ENCODE peak calls at places on chromosome X, in five cellular contexts. X is sigmoid colon; J is CD4-positive, CD25-positive, alpha-beta regulatory T cell; W is GM23338; E is ovary. L is an unnamed sample.
A peak's percentile ranks its signal among the peaks of the same experiment; 100 is the strongest.

GRCh38 chrX:71998836-71999509 is 88.3 kb downstream of the NHSL2 start:
- DNase-seq in X (no peak), E (peak; percentile 44), J (no peak), W (peak; percentile 70), L (peak; percentile 51)

GRCh38 chrX:11135483-11136185 is 24.5 kb downstream of the HCCS start:
- DNase-seq in E (no peak), J (no peak), X (no peak), W (no peak), L (no peak)

GRCh38 chrX:24026403-24026801 is 584 bp downstream of the KLHL15 start:
- DNase-seq in J (no peak), E (no peak), X (no peak), W (peak; percentile 21), L (peak; percentile 72)

GRCh38 chrX:43860646-43861370 is 21.4 kb downstream of the MAOB start:
- DNase-seq in E (no peak), W (no peak), X (no peak), J (no peak), L (no peak)

GRCh38 chrX:10574663-10575062 is 45.7 kb downstream of the MID1 start:
- DNase-seq in E (no peak), J (no peak), X (no peak), W (no peak), L (no peak)

GRCh38 chrX:47752685-47753084 is 84.0 kb upstream of the ZNF81 start:
- DNase-seq in W (no peak), J (no peak), X (no peak), E (no peak), L (no peak)

GRCh38 chrX:56228914-56229313 is 3.2 kb upstream of the KLF8 start:
- DNase-seq in J (no peak), X (no peak), E (no peak), W (peak; percentile 3), L (no peak)

GRCh38 chrX:24241822-24242648 is 71.8 kb downstream of the SUPT20HL2 start:
- DNase-seq in X (no peak), J (no peak), W (peak; percentile 47), E (no peak), L (peak; percentile 61)

GRCh38 chrX:105533951-105534350 is 288.4 kb upstream of the NRK start:
- DNase-seq in W (no peak), X (no peak), J (no peak), E (no peak), L (no peak)

GRCh38 chrX:8731579-8732395 is at the start of gene ANOS1:
- DNase-seq in W (peak; percentile 76), J (no peak), X (peak; percentile 64), E (peak; percentile 35), L (peak; percentile 97)

GRCh38 chrX:13179100-13179499 is 134.7 kb upstream of the FAM9C start:
- DNase-seq in E (no peak), W (no peak), J (no peak), X (no peak), L (no peak)

GRCh38 chrX:149541521-149542047 is 772 bp downstream of the EOLA1 start:
- DNase-seq in X (no peak), E (no peak), J (no peak), W (peak; percentile 4), L (no peak)

GRCh38 chrX:2828404-2829065 is at the start of gene GYG2:
- DNase-seq in E (no peak), W (peak; percentile 72), X (no peak), J (no peak), L (peak; percentile 92)

GRCh38 chrX:153817291-153817690 is 13.1 kb downstream of the PDZD4 start:
- DNase-seq in J (no peak), E (no peak), X (no peak), W (no peak), L (peak; percentile 24)
- H3K4me3 ChIP-seq in J (no peak overlapping the region), E (no peak overlapping the region), X (no peak overlapping the region), W (no peak overlapping the region), L (no peak overlapping the region)

GRCh38 chrX:111283446-111283845 is 13.2 kb upstream of the CAPN6 start:
- DNase-seq in X (no peak), W (no peak), J (no peak), E (no peak), L (no peak)
- H3K27me3 ChIP-seq in X (no peaks in the 10 kb centered on the region), W (no peaks in the 10 kb centered on the region), J (no peaks in the 10 kb centered on the region), E (no peaks in the 10 kb centered on the region), L (no peaks in the 10 kb centered on the region)

DNA sequence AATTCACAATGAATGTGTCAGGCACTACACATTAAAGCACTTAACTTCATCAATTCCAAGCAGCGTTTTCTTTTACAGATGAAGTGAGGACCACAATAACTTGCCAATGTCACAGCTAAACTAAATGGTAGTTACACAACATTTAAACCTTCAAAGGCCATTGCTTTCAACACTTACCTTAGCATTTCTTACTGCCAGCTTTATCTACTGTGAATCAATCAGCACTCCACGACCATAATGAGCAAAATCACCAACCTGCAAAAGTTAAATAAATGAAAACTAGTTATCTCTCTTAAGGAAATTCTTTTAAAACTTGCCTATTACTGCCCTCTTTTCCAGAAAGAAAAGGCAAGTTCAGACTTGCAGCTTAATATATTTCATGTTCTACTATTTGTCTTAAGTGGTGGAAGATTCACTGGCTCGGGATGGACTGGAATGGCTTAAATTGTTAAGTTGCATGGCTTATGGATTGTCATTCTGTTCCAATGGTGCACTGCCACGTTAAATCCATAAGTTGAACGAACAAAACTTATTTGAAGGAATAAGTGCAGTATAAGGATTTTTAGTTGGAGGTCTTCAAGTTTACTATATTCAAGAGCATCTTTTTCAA is 8.3 kb downstream of the RBMX start:
- DNase-seq in J (no peak), W (no peak), X (no peak), E (no peak), L (no peak)
- H3K36me3 ChIP-seq in J (peaks cover 59% of the 10 kb centered on the region), W (peaks cover 60% of the 10 kb centered on the region), X (peaks cover 85% of the 10 kb centered on the region), E (no peaks in the 10 kb centered on the region), L (peaks cover 20% of the 10 kb centered on the region)

GRCh38 chrX:14871767-14872166 is 1.1 kb downstream of the FANCB start:
- DNase-seq in X (no peak), W (no peak), E (no peak), J (no peak), L (no peak)
- H3K4me3 ChIP-seq in X (no peak overlapping the region), W (peak overlapping the region; percentile 61), E (no peak overlapping the region), J (peak overlapping the region; percentile 53), L (no peak overlapping the region)

DNA sequence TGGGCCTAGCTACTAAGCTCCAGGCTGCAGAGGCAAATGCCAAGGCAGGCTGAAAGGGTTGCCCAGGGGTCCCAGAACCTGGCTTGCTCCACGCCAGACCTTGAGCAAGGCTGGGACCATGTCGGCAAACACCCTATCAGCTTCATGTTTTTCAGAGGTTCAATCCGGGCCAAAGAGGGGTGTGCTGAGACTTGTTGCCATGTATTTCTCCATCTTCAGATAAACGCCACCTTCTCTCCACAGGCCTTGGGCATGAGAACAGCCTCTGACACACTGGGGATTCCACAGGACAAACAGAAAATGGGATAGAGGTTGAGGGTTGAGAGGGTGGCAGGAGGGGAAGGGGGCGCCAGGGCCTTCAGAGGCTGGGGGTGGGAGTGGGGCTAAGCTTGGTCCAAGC is 8.6 kb downstream of the PJA1 start:
- DNase-seq in W (no peak), J (no peak), E (no peak), X (no peak), L (no peak)
- H3K27me3 ChIP-seq in W (no peaks in the 10 kb centered on the region), J (no peaks in the 10 kb centered on the region), E (no peaks in the 10 kb centered on the region), X (no peaks in the 10 kb centered on the region), L (no peaks in the 10 kb centered on the region)

DNA sequence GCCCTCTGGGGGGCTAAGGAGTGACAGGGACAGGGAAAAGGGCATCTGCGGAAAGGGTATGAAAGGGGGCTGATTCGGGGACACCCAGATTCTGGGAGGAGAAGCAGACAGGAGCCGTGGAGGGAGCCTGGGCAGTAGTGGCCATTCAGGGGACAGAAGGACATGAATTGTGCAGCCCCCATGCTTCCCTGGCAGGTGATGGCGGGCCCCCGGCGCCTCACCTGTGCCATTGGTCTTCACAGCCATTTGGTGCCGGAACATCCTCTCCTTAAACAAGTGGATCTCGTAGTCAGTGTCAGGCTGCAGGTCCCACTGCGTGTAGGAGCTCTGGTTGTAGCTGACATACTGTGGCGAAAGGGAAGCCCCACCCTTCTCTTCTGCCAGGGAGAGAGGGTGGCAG is 21.9 kb downstream of the L1CAM start:
- DNase-seq in J (no peak), W (no peak), X (no peak), E (no peak), L (peak; percentile 39)
- H3K36me3 ChIP-seq in J (no peaks in the 10 kb centered on the region), W (no peaks in the 10 kb centered on the region), X (no peaks in the 10 kb centered on the region), E (no peaks in the 10 kb centered on the region), L (no peaks in the 10 kb centered on the region)

DNA sequence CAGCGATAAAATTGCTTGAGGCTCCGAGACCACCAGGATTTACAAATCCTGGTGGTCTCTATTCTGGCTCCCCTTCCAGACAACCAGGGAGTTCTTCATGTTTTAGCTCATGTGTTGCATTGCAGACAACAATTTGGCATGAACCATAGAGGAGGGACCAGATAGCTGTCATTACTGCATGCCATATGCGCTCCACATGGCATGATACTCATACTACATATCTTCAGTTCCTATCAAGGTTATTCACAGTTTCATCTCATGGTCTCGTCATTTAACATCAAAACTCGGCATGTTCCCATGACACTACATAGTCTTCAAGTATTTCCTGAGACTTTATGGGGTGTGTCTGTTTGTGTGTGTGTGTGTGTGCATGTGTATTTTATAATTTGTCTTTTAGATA is 220.3 kb downstream of the OR13H1 start:
- DNase-seq in W (no peak), J (no peak), E (no peak), X (no peak), L (no peak)
- H3K4me3 ChIP-seq in W (no peak overlapping the region), J (peak overlapping the region; percentile 59), E (peak overlapping the region; percentile 4), X (no peak overlapping the region), L (no peak overlapping the region)

DNA sequence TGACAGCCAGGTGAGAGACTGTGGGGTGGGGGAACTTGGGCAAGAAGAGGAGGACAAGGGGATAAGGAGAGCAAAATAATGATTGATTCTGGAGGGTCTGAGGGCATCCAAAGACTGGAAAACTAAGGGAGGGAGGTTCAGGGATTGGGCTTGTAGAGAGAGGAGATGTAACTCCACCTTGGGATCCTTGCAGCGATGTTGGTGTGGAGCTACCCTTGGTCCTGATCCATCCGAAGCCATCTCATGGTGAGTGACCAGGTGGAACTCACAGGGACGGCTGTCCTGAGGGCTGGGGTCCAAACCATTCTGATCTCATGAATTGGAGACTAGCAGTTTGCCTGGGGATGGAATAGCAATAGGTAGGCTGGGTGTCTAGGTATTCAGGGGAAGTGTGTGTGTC is 1.4 kb upstream of the RAB41 start:
- DNase-seq in E (no peak), J (no peak), W (no peak), X (no peak), L (no peak)
- H3K27me3 ChIP-seq in E (no peaks in the 10 kb centered on the region), J (no peaks in the 10 kb centered on the region), W (no peaks in the 10 kb centered on the region), X (no peaks in the 10 kb centered on the region), L (no peaks in the 10 kb centered on the region)

GRCh38 chrX:18579495-18579894 is 92.4 kb downstream of the RS1 start:
- DNase-seq in X (no peak), E (no peak), J (no peak), W (no peak), L (no peak)
- H3K36me3 ChIP-seq in X (no peaks in the 10 kb centered on the region), E (no peaks in the 10 kb centered on the region), J (no peaks in the 10 kb centered on the region), W (no peaks in the 10 kb centered on the region), L (no peaks in the 10 kb centered on the region)

GRCh38 chrX:84475101-84475500 is 27.2 kb downstream of the HDX start:
- DNase-seq in J (no peak), W (no peak), X (no peak), E (no peak), L (no peak)

GRCh38 chrX:84467898-84468297 is 34.4 kb downstream of the HDX start:
- DNase-seq in X (no peak), W (no peak), J (no peak), E (no peak), L (no peak)

GRCh38 chrX:84469226-84469625 is 33.0 kb downstream of the HDX start:
- DNase-seq in W (no peak), J (no peak), X (no peak), E (no peak), L (no peak)
- H3K4me3 ChIP-seq in W (no peak overlapping the region), J (no peak overlapping the region), X (no peak overlapping the region), E (no peak overlapping the region), L (no peak overlapping the region)

L was measured in H7.